ENCODE peak calls at places on chromosomes 4 and X, in nine cellular contexts. W is esophagus squamous epithelium, Q is right lobe of liver, Y is transverse colon, U is uterus, N is lower leg skin, E is adrenal gland, B is A549, X is Peyer's patch. F is an unnamed sample.

GRCh38 chrX:41932885-41933284 is 9.5 kb upstream of the CASK start:
- DNase-seq in Q (no peak), B (no peak), X (no peak), N (no peak), W (no peak), Y (no peak), E (no peak), U (no peak), F (no peak)

GRCh38 chrX:42151808-42152207 is 228.5 kb upstream of the CASK start:
- DNase-seq in B (no peak), U (no peak), Y (no peak), W (no peak), X (no peak), E (no peak), Q (no peak), N (no peak), F (no peak)

GRCh38 chrX:153773741-153774575 is 6.9 kb upstream of the SRPK3 start:
- DNase-seq in E (no peak), N (no peak), Y (no peak), Q (peak), U (no peak), X (peak), B (no peak), W (no peak), F (no peak)

GRCh38 chr4:28973591-28974350 is 1746.4 kb upstream of the PCDH7 start:
- DNase-seq in N (no peak), X (no peak), E (no peak), W (no peak), B (no peak), Q (no peak), Y (no peak), U (no peak), F (no peak)

GRCh38 chrX:115650916-115651315 is 89.9 kb downstream of the PLS3 start:
- DNase-seq in U (peak), Y (peak), N (no peak), W (no peak), E (peak), X (no peak), B (peak), Q (no peak), F (peak)

GRCh38 chrX:1391370-1391706 is 575 bp downstream of the SLC25A6 start:
- DNase-seq in W (no peak), Q (peak), Y (no peak), U (no peak), X (no peak), N (no peak), B (no peak), E (peak), F (no peak)

GRCh38 chr4:9984621-9985020 is 36.7 kb downstream of the SLC2A9 start:
- DNase-seq in Y (no peak), B (no peak), N (no peak), Q (no peak), X (no peak), W (no peak), E (no peak), U (no peak), F (no peak)

GRCh38 chr4:52841707-52842456 is 20.2 kb upstream of the RASL11B start:
- DNase-seq in B (no peak), X (no peak), W (no peak), Q (no peak), E (peak), Y (no peak), N (no peak), U (no peak), F (no peak)

GRCh38 chrX:149845385-149845784 is 35.6 kb upstream of the MAGEA8 start:
- DNase-seq in E (no peak), N (no peak), Y (no peak), U (no peak), X (no peak), B (no peak), W (no peak), Q (no peak), F (no peak)

GRCh38 chrX:109533631-109534030 is 3.0 kb upstream of the NXT2 start:
- DNase-seq in Q (no peak), Y (no peak), B (no peak), N (no peak), W (no peak), E (peak), U (no peak), X (no peak), F (no peak)

GRCh38 chrX:18674417-18674787 is 2.5 kb upstream of the RS1 start:
- DNase-seq in B (no peak), X (peak), Y (peak), N (no peak), U (no peak), Q (peak), E (peak), W (peak), F (no peak)

GRCh38 chrX:154040307-154040756 is 20.6 kb upstream of the IRAK1 start:
- DNase-seq in Y (no peak), B (no peak), U (no peak), X (no peak), W (no peak), E (no peak), Q (no peak), N (no peak), F (no peak)

GRCh38 chr4:54332577-54332976 is 103.5 kb downstream of the PDGFRA start:
- DNase-seq in E (no peak), Q (no peak), X (no peak), Y (no peak), N (no peak), W (no peak), B (no peak), U (no peak), F (no peak)

GRCh38 chr4:53576676-53577372 is 14.5 kb downstream of the LNX1 start:
- DNase-seq in B (peak), E (no peak), Q (no peak), N (no peak), Y (no peak), U (no peak), W (no peak), X (no peak), F (no peak)

GRCh38 chrX:48589482-48590162 is 7.7 kb upstream of the WDR13 start:
- DNase-seq in U (no peak), B (no peak), Q (no peak), E (no peak), Y (no peak), X (no peak), N (no peak), W (no peak), F (no peak)
- TF ChIP-seq POLR2A in U (no peak), B (no peak), Q (no peak), E (no peak), Y (no peak), X (no peak), N (no peak), W (no peak), F (no peak)

GRCh38 chrX:68432648-68433047 is 647 bp downstream of the OPHN1 start:
- DNase-seq in X (no peak), W (no peak), Y (no peak), N (no peak), U (peak), B (peak), E (no peak), Q (no peak), F (no peak)
- TF ChIP-seq POLR2A in X (no peak), W (no peak), Y (no peak), N (no peak), U (no peak), B (no peak), E (no peak), Q (no peak), F (no peak)

GRCh38 chr4:80911458-80911857 is 119.0 kb upstream of the BMP3 start:
- DNase-seq in Y (no peak), Q (no peak), W (no peak), U (no peak), E (no peak), X (no peak), B (no peak), N (no peak), F (no peak)
- TF ChIP-seq POLR2A in Y (no peak), Q (no peak), W (no peak), U (no peak), E (no peak), X (no peak), B (no peak), N (no peak), F (no peak)

DNA sequence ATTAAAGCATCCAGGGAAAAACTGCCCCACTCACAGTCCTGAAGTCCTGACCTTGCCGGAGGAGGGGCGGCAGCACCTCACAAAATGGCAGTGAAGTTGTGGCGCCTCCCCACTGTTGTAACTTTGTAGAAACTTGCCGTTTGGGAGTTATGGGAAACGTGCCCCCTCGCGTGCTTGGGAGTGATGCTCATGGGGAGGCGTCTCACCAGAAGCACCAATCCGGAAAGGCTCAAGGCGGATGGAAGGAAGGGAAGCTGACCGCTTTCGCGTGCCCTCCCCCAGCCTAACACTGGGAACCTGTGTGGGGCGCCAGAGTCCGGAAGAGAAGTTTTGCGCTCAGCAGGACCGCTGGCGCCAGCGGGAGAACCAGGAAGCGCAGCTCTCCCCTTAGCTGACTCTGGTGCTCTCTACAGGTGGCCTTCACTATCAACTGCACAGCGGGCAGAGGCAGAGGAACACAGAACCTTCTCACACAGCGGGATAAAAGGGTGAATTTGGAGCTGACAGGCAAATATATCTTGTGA is at the start of the genes CT45A10 and SAGE1:
- DNase-seq in N (no peak), U (no peak), X (no peak), Q (no peak), Y (no peak), W (no peak), B (peak), E (no peak), F (no peak)
- TF ChIP-seq POLR2A in N (no peak), U (no peak), X (no peak), Q (no peak), Y (no peak), W (no peak), B (no peak), E (no peak), F (no peak)

DNA sequence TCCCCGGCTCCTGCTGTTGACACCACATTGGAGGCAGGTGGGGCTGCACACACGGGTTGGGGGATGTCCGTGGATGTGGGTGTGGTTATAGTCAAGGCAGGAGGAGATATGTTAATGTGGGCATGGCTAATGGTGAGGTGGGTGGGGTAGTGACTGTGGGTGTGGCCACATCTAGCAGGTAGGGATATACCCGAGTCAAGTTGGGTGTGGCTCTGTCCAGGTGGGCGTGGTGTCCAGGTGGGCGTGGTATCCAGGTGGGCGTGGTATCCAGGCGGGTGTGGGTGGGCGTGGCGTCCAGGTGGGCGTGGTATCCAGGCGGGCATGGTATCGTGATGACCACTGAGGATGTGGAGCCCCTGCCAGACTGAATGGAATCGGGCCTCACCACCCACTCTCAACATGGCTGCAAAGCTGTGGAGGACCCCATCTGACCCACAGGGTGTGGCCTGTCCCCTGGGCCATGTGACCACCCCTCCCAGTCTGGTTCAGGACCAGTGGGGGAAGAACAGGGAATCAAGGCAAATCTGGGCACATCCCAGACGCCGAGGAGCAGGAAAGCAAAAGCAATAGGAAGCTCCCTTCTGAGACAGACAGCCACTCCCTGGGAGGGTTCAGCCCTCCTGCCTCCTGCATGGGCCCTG is 21.0 kb downstream of the MAN2B2 start:
- DNase-seq in X (no peak), B (peak), E (no peak), W (no peak), Q (no peak), N (no peak), Y (no peak), U (no peak), F (no peak)
- TF ChIP-seq POLR2A in X (no peak), B (no peak), E (no peak), W (no peak), Q (no peak), N (no peak), Y (no peak), U (no peak), F (no peak)

F was measured in tibial nerve.